ENCODE peak calls at places on chromosomes 13 and 19, in four cellular contexts. F is heart left ventricle; B is effector memory CD4-positive, alpha-beta T cell; Y is left ventricle myocardium inferior. D is an unnamed sample.

GRCh38 chr19:43687660-43687997 is 17.7 kb upstream of the PLAUR start:
- DNase-seq in B (no peak), Y (no peak), F (no peak), D (no peak)

GRCh38 chr19:48954011-48954594 is 572 bp upstream of the BAX start:
- DNase-seq in B (no peak), Y (no peak), F (no peak), D (no peak)

GRCh38 chr13:52849727-52850395 is 1.4 kb upstream of the PCDH8 start:
- DNase-seq in Y (no peak), F (no peak), B (no peak), D (no peak)

GRCh38 chr19:41377977-41378707 is 1.8 kb downstream of the TMEM91 start:
- DNase-seq in B (no peak), Y (no peak), F (no peak), D (no peak)

GRCh38 chr19:29587518-29587986 is 18.5 kb upstream of the POP4 start:
- DNase-seq in B (peak; percentile 28), Y (no peak), F (no peak), D (no peak)

GRCh38 chr19:48635966-48636858 is 967 bp downstream of the DBP start:
- DNase-seq in Y (no peak), F (peak; percentile 79), B (no peak), D (no peak)

GRCh38 chr19:19747357-19748220 is 14.7 kb upstream of the ZNF14 start:
- DNase-seq in B (no peak), Y (no peak), F (no peak), D (no peak)

GRCh38 chr13:74770361-74770760 is 636.2 kb upstream of the KLF12 start:
- DNase-seq in B (no peak), Y (no peak), F (no peak), D (peak; percentile 91)

GRCh38 chr13:62375653-62376052 is 960.0 kb upstream of the PCDH20 start:
- DNase-seq in B (no peak), Y (no peak), F (no peak), D (no peak)

GRCh38 chr19:47863514-47863936 is 4.5 kb downstream of the TPRX2 start:
- DNase-seq in Y (peak; percentile 82), F (peak; percentile 83), B (peak; percentile 43), D (peak; percentile 81)

GRCh38 chr19:55552620-55553019 is 7.3 kb upstream of the SBK3 start:
- DNase-seq in Y (no peak), F (no peak), B (no peak), D (no peak)

GRCh38 chr13:24910502-24911134 is 146.6 kb downstream of the RNF17 start:
- DNase-seq in Y (no peak), B (no peak), F (no peak), D (no peak)

GRCh38 chr13:37023871-37024270 is 23.3 kb downstream of the EXOSC8 start:
- DNase-seq in B (no peak), F (no peak), Y (no peak), D (no peak)

GRCh38 chr13:102974574-102975195 is 91.5 kb downstream of the SLC10A2 start:
- DNase-seq in B (no peak), Y (no peak), F (no peak), D (no peak)

GRCh38 chr13:97067342-97067895 is 73.1 kb upstream of the OXGR1 start:
- DNase-seq in Y (no peak), F (no peak), B (no peak), D (peak; percentile 51)

GRCh38 chr13:113061796-113062425 is 43.7 kb upstream of the F7 start:
- DNase-seq in B (no peak), Y (no peak), F (peak; percentile 19), D (no peak)

GRCh38 chr13:41608111-41608510 is 150.8 kb downstream of the RGCC start:
- DNase-seq in F (no peak), Y (no peak), B (no peak), D (no peak)

GRCh38 chr19:3821857-3822364 is 35.7 kb upstream of the MATK start:
- DNase-seq in Y (peak; percentile 66), B (peak; percentile 77), F (peak; percentile 68), D (peak; percentile 51)

GRCh38 chr13:26037302-26037701 is 14.5 kb downstream of the SHISA2 start:
- DNase-seq in Y (no peak), F (no peak), B (no peak), D (no peak)

GRCh38 chr13:51632643-51633357 is 48.5 kb downstream of the WDFY2 start:
- DNase-seq in Y (no peak), F (peak; percentile 31), B (no peak), D (no peak)

GRCh38 chr13:99228737-99229691 is 28.4 kb downstream of the UBAC2 start:
- DNase-seq in B (no peak), Y (no peak), F (no peak), D (no peak)

GRCh38 chr13:51534075-51534817 is 50.0 kb upstream of the WDFY2 start:
- DNase-seq in B (no peak), Y (peak; percentile 32), F (peak; percentile 56), D (no peak)

GRCh38 chr19:17673937-17674799 is 14.0 kb downstream of the UNC13A start:
- DNase-seq in F (no peak), Y (no peak), B (no peak), D (no peak)

GRCh38 chr19:36838784-36839324 is 667 bp upstream of the ZNF790 start:
- DNase-seq in F (no peak), B (no peak), Y (no peak), D (no peak)

GRCh38 chr19:3441089-3441985 is 39.0 kb downstream of the SMIM24 start:
- DNase-seq in B (no peak), F (no peak), Y (no peak), D (no peak)

GRCh38 chr13:43232866-43233265 is 209.5 kb downstream of the DNAJC15 start:
- DNase-seq in F (no peak), B (no peak), Y (no peak), D (peak; percentile 84)

GRCh38 chr13:44853641-44854040 is 135.6 kb downstream of the NUFIP1 start:
- DNase-seq in F (no peak), Y (no peak), B (no peak), D (no peak)

DNA sequence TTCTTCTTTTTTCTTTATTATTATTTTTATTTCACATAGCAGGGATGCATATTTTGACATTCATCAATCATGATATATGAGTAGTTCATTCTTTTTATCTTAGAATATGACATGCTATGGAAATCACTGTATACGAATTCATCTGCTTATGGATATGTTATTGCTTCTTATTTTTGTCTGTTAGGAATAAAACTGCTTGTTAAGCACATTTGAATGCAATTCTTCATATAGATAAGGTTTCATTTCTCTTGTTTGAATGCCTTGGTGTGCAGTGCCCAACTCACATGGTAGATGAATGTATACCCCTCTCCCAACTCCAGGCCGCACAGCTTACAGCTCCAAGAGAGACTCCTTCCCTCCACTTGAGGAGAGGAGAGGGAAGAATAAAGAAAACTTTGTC is 11.3 kb downstream of the ZNF776 start:
- DNase-seq in F (no peak), B (no peak), Y (no peak), D (no peak)
- H3K4me1 ChIP-seq in F (no peaks in the 10 kb centered on the region), B (no peaks in the 10 kb centered on the region), Y (no peaks in the 10 kb centered on the region), D (no peaks in the 10 kb centered on the region)

DNA sequence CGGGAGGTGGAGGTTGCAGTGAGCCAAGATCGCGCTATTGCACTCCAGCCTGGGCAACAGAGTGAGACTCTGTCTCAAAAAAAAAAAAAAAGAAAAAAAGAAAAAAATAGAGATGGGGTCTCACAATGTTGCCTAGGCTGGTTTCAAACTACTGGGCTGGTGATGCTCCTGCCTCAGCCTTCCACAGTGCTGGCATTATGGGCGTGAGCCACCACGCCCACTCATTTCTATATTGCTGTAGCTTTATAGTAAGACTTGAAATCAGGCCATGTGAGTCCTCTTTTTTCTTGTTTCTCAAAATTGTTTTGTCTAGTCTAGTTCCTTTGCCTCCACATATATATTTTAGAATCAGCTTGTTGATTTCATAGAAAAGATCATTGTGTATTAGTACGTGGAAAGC is 18.3 kb downstream of the DNM2 start:
- DNase-seq in F (no peak), B (no peak), Y (no peak), D (no peak)
- H3K4me3 ChIP-seq in F (no peak overlapping the region), B (no peak overlapping the region), Y (no peak overlapping the region), D (no peak overlapping the region)

GRCh38 chr19:5762608-5763217 is 21.8 kb downstream of the PRR22 start:
- DNase-seq in B (no peak), Y (no peak), F (no peak), D (no peak)

GRCh38 chr19:5767949-5768348 is 16.6 kb downstream of the PRR22 start:
- DNase-seq in Y (no peak), F (no peak), B (no peak), D (no peak)

DNA sequence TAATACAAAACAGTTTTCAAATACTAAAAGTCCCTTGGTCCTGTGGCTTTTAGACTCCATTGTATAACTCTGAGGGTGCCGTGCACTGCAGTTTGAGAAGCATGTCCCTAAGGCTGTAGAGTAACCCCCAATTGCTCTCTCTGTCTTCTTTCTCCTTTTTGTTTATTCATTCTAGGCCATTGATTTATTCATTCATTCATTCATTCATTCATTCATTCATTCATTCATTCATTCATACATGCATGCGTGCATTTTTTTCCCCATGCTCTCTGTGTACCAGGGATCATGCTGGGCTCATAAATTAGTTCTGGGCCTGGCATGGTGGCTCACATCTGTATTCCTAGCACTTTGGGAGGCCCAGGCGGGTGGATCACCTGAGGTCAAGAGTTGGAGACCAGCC is 19.3 kb downstream of the PRR22 start:
- DNase-seq in Y (no peak), F (no peak), B (no peak), D (no peak)
- H3K4me1 ChIP-seq in Y (no peaks in the 10 kb centered on the region), F (no peaks in the 10 kb centered on the region), B (no peaks in the 10 kb centered on the region), D (no peaks in the 10 kb centered on the region)

GRCh38 chr19:18735324-18735723 is 51.8 kb downstream of the CRTC1 start:
- DNase-seq in Y (no peak), F (no peak), B (no peak), D (no peak)

GRCh38 chr19:18733196-18733647 is 49.7 kb downstream of the CRTC1 start:
- DNase-seq in Y (peak; percentile 58), F (peak; percentile 73), B (no peak), D (peak; percentile 91)

GRCh38 chr19:18729933-18730530 is 46.6 kb downstream of the CRTC1 start:
- DNase-seq in Y (no peak), F (no peak), B (no peak), D (no peak)

GRCh38 chr19:18730885-18731513 is 47.5 kb downstream of the CRTC1 start:
- DNase-seq in F (no peak), B (no peak), Y (no peak), D (no peak)

DNA sequence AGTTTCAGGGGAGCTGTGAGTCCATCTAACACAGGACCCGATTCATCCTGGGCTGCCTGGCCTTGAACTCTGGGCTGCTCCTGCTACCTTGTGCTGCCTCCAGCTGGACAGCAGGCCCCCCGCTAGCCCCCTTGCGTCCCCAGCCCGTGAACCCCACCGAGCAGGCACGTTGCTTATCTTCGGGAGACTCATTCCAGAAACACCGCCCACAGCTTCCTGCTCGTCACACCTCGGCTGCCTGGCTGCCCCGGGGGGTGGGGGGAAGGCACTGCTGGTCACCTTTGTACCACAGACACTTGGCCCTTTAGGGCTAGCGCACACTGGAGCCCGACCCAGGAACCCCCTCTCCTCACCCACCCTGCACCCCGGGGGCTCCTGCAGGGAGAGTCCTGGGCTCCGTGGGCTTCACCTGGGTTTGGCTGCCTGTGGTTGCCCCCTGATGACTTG is 48.1 kb downstream of the CRTC1 start:
- DNase-seq in Y (no peak), F (no peak), B (no peak), D (peak; percentile 54)
- H3K4me3 ChIP-seq in Y (no peak overlapping the region), F (no peak overlapping the region), B (no peak overlapping the region), D (no peak overlapping the region)

GRCh38 chr19:11574689-11575088 is 2.8 kb downstream of the ACP5 start:
- DNase-seq in F (no peak), B (no peak), Y (no peak), D (no peak)

DNA sequence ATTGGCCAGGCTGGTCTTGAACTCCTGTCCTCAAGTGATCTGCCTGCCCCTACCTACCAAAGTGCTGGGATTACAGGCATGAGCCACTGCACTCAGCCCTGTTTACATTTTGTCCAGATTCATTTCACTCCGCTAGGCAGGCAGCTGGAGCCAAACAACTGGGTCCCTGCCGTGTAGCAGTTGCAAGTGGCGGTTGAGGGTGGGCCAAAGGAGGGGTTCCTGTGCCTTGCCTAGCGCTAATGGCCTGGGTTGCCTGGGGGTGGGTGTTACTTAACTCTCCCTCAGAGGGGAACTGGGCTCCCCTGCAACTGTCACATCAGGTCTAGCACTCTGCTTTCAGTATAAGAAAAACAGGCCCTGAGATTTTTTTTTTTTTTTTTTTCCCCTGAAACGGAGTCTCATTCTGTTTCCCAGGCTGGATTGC is 7.4 kb downstream of the ACP5 start:
- DNase-seq in Y (no peak), F (no peak), B (no peak), D (no peak)
- H3K4me1 ChIP-seq in Y (no peaks in the 10 kb centered on the region), F (no peaks in the 10 kb centered on the region), B (no peaks in the 10 kb centered on the region), D (no peaks in the 10 kb centered on the region)